ENCODE peak calls at places on chromosomes 13 and 19, in ten cellular contexts. Y, A, G, V, B, J, Z, K, D and N are unnamed samples.
A peak's percentile ranks its signal among the peaks of the same experiment; 100 is the strongest.

GRCh38 chr13:37059136-37059847 is at the start of gene SUPT20H:
- DNase-seq in Y (peak; percentile 86), A (peak; percentile 87), G (peak; percentile 90), V (peak; percentile 89), B (peak; percentile 98), J (peak; percentile 98), Z (peak; percentile 74), K (peak; percentile 95), D (peak; percentile 83), N (peak; percentile 77)

GRCh38 chr19:17348700-17349099 is 11.3 kb downstream of the GTPBP3 start:
- DNase-seq in Y (no peak), A (no peak), G (no peak), V (no peak), B (no peak), J (peak; percentile 55), Z (no peak), K (no peak), D (peak; percentile 78), N (peak; percentile 15)

GRCh38 chr19:15495151-15495550 is 13.2 kb upstream of the CYP4F22 start:
- DNase-seq in Y (no peak), A (no peak), G (no peak), V (no peak), B (no peak), J (no peak), Z (no peak), K (no peak), D (no peak), N (no peak)

GRCh38 chr19:29855771-29856510 is 44.1 kb downstream of the CCNE1 start:
- DNase-seq in Y (no peak), A (no peak), G (no peak), V (no peak), B (peak; percentile 13), J (no peak), Z (no peak), K (no peak), D (no peak), N (no peak)

GRCh38 chr19:4531562-4532165 is 3.4 kb downstream of the PLIN5 start:
- DNase-seq in Y (no peak), A (no peak), G (no peak), V (no peak), B (no peak), J (no peak), Z (no peak), K (no peak), D (no peak), N (no peak)

GRCh38 chr19:3730457-3730958 is 22.3 kb downstream of the TJP3 start:
- DNase-seq in Y (no peak), A (no peak), G (no peak), V (no peak), B (no peak), J (no peak), Z (no peak), K (no peak), D (no peak), N (no peak)

GRCh38 chr13:110132178-110132975 is 174.6 kb downstream of the COL4A1 start:
- DNase-seq in Y (no peak), A (no peak), G (no peak), V (no peak), B (no peak), J (peak; percentile 55), Z (no peak), K (no peak), D (no peak), N (no peak)

GRCh38 chr13:42751693-42752092 is 29.7 kb upstream of the FAM216B start:
- DNase-seq in Y (no peak), A (no peak), G (no peak), V (no peak), B (no peak), J (no peak), Z (no peak), K (no peak), D (no peak), N (no peak)

GRCh38 chr19:49749771-49750170 is 13.3 kb downstream of the TSKS start:
- DNase-seq in Y (no peak), A (no peak), G (no peak), V (no peak), B (no peak), J (peak; percentile 59), Z (no peak), K (no peak), D (no peak), N (no peak)

GRCh38 chr13:101490400-101491015 is 38.0 kb downstream of the ITGBL1 start:
- DNase-seq in Y (no peak), A (no peak), G (no peak), V (no peak), B (no peak), J (peak; percentile 57), Z (no peak), K (no peak), D (peak; percentile 60), N (peak; percentile 54)

GRCh38 chr13:29877456-29878096 is 27.2 kb upstream of the UBL3 start:
- DNase-seq in Y (no peak), A (no peak), G (no peak), V (no peak), B (no peak), J (no peak), Z (no peak), K (no peak), D (no peak), N (no peak)

GRCh38 chr19:11261902-11262839 is at the start of gene DOCK6:
- DNase-seq in Y (no peak), A (no peak), G (peak; percentile 12), V (no peak), B (peak; percentile 76), J (peak; percentile 72), Z (no peak), K (no peak), D (peak; percentile 32), N (no peak)

GRCh38 chr19:10617409-10618121 is 7.8 kb upstream of the SLC44A2 start:
- DNase-seq in Y (no peak), A (no peak), G (no peak), V (no peak), B (no peak), J (peak; percentile 54), Z (no peak), K (no peak), D (peak; percentile 92), N (peak; percentile 89)

GRCh38 chr19:38734176-38734425 is 10.2 kb downstream of the CAPN12 start:
- DNase-seq in Y (no peak), A (no peak), G (no peak), V (no peak), B (no peak), J (no peak), Z (no peak), K (no peak), D (no peak), N (no peak)

GRCh38 chr13:74320282-74320681 is 186.1 kb upstream of the KLF12 start:
- DNase-seq in Y (no peak), A (no peak), G (no peak), V (no peak), B (no peak), J (no peak), Z (no peak), K (no peak), D (no peak), N (no peak)

GRCh38 chr19:58356236-58356970 is 3.1 kb upstream of the A1BG start:
- DNase-seq in Y (no peak), A (peak; percentile 54), G (no peak), V (no peak), B (no peak), J (peak; percentile 57), Z (no peak), K (peak; percentile 70), D (no peak), N (no peak)

GRCh38 chr19:19527674-19528625 is 761 bp upstream of the YJEFN3 start:
- DNase-seq in Y (no peak), A (no peak), G (no peak), V (no peak), B (no peak), J (no peak), Z (no peak), K (no peak), D (no peak), N (no peak)

GRCh38 chr13:45678282-45678681 is 23.8 kb upstream of the CBY2 start:
- DNase-seq in Y (no peak), A (no peak), G (no peak), V (no peak), B (no peak), J (no peak), Z (no peak), K (no peak), D (peak; percentile 21), N (no peak)

GRCh38 chr13:19052931-19053330 is 128.7 kb downstream of the TUBA3C start:
- DNase-seq in Y (no peak), A (no peak), G (no peak), V (no peak), B (no peak), J (no peak), Z (no peak), K (no peak), D (no peak), N (no peak)

GRCh38 chr13:82717249-82717648 is 1165.0 kb downstream of the SLITRK1 start:
- DNase-seq in Y (no peak), A (no peak), G (no peak), V (no peak), B (no peak), J (peak; percentile 82), Z (no peak), K (no peak), D (peak; percentile 56), N (peak; percentile 84)